ENCODE peak calls at places on chromosomes 6 and 20, in ten cellular contexts. U, G, L, A, E, X, D, B, K and J are unnamed samples.
A peak's percentile ranks its signal among the peaks of the same experiment; 100 is the strongest.

GRCh38 chr6:94498099-94498498 is 1078.7 kb upstream of the EPHA7 start:
- DNase-seq in U (no peak), G (no peak), L (no peak), X (no peak), D (no peak), B (no peak), E (no peak), K (no peak), A (no peak), J (no peak)

GRCh38 chr6:30618270-30618787 is 689 bp downstream of the MRPS18B start:
- DNase-seq in U (no peak), E (no peak), L (no peak), X (no peak), A (no peak), B (no peak), K (peak; percentile 35), D (no peak), G (peak; percentile 19), J (no peak)

GRCh38 chr6:17169701-17170100 is 67.9 kb downstream of the STMND1 start:
- DNase-seq in X (no peak), A (no peak), E (no peak), L (no peak), D (no peak), G (no peak), B (no peak), K (no peak), U (no peak), J (no peak)

GRCh38 chr6:125533710-125534397 is 215.6 kb upstream of the HEY2 start:
- DNase-seq in A (no peak), G (no peak), E (no peak), D (no peak), B (no peak), X (no peak), L (no peak), U (no peak), K (no peak), J (no peak)

GRCh38 chr6:31877651-31878161 is 1.1 kb downstream of the SLC44A4 start:
- DNase-seq in A (no peak), G (no peak), X (no peak), K (no peak), E (no peak), L (peak; percentile 76), U (no peak), B (no peak), D (peak; percentile 61), J (no peak)

GRCh38 chr6:98669371-98669770 is 165.0 kb upstream of the POU3F2 start:
- DNase-seq in D (no peak), X (no peak), A (no peak), G (no peak), K (no peak), L (no peak), B (no peak), E (no peak), U (no peak), J (no peak)

GRCh38 chr20:58233881-58234528 is 5.6 kb upstream of the ANKRD60 start:
- DNase-seq in B (no peak), K (peak; percentile 22), G (no peak), A (no peak), D (peak; percentile 37), E (peak; percentile 32), U (no peak), X (peak; percentile 58), L (no peak), J (no peak)

GRCh38 chr20:59010995-59011873 is 4.2 kb upstream of the CTSZ start:
- DNase-seq in A (no peak), K (no peak), B (no peak), E (no peak), U (no peak), G (no peak), D (peak; percentile 90), L (no peak), X (no peak), J (no peak)

GRCh38 chr6:52454556-52454955 is 34.4 kb downstream of the EFHC1 start:
- DNase-seq in E (no peak), A (no peak), B (no peak), D (peak; percentile 27), K (no peak), G (no peak), L (no peak), X (no peak), U (no peak), J (peak; percentile 23)

GRCh38 chr6:170050591-170051041 is 240.3 kb downstream of the DLL1 start:
- DNase-seq in X (no peak), L (no peak), D (no peak), U (no peak), K (no peak), E (no peak), B (peak; percentile 33), G (no peak), A (no peak), J (no peak)

GRCh38 chr6:69825904-69826303 is 29.1 kb upstream of the LMBRD1 start:
- DNase-seq in B (no peak), G (no peak), K (no peak), E (no peak), L (peak; percentile 41), D (no peak), X (no peak), A (no peak), U (no peak), J (no peak)

GRCh38 chr20:53609501-53610445 is 16.1 kb upstream of the ZNF217 start:
- DNase-seq in E (peak; percentile 84), L (peak; percentile 46), B (peak; percentile 71), U (no peak), G (peak; percentile 77), D (no peak), K (peak; percentile 77), X (peak; percentile 54), A (no peak), J (no peak)

GRCh38 chr6:111468329-111469012 is 14.5 kb downstream of the REV3L start:
- DNase-seq in U (no peak), X (no peak), B (no peak), G (no peak), D (no peak), L (no peak), A (no peak), E (no peak), K (no peak), J (no peak)

GRCh38 chr20:20549699-20550098 is 162.7 kb downstream of the RALGAPA2 start:
- DNase-seq in E (no peak), U (no peak), D (peak; percentile 29), L (no peak), G (no peak), A (no peak), B (no peak), X (no peak), K (no peak), J (peak; percentile 93)

GRCh38 chr6:47083586-47084047 is 41.5 kb upstream of the ADGRF1 start:
- DNase-seq in D (peak; percentile 53), X (no peak), B (peak; percentile 95), A (no peak), E (no peak), G (peak; percentile 14), K (no peak), U (no peak), L (peak; percentile 94), J (no peak)

GRCh38 chr6:168122521-168122920 is 43.5 kb upstream of the FRMD1 start:
- DNase-seq in G (no peak), A (no peak), E (no peak), L (no peak), D (no peak), U (no peak), B (no peak), X (no peak), K (no peak), J (no peak)

GRCh38 chr20:13684566-13685222 is 46.0 kb upstream of the TASP1 start:
- DNase-seq in B (no peak), K (peak; percentile 80), A (no peak), D (no peak), X (no peak), U (no peak), G (no peak), L (no peak), E (no peak), J (no peak)

GRCh38 chr20:51659491-51660050 is 108.6 kb downstream of the ATP9A start:
- DNase-seq in A (no peak), L (no peak), B (no peak), K (no peak), D (no peak), X (no peak), E (no peak), G (no peak), U (no peak), J (no peak)

GRCh38 chr6:1418471-1419191 is 29.3 kb downstream of the FOXF2 start:
- DNase-seq in G (no peak), K (no peak), E (no peak), D (no peak), A (no peak), B (no peak), U (no peak), X (no peak), L (no peak), J (no peak)

GRCh38 chr20:38211200-38212097 is 46.4 kb upstream of the TGM2 start:
- DNase-seq in K (no peak), G (no peak), E (no peak), L (no peak), U (no peak), A (no peak), D (no peak), B (no peak), X (no peak), J (no peak)

GRCh38 chr20:39850236-39850635 is 838.8 kb downstream of the MAFB start:
- DNase-seq in A (no peak), E (no peak), B (no peak), U (no peak), X (no peak), D (no peak), G (no peak), L (no peak), K (no peak), J (no peak)

GRCh38 chr6:132401120-132401940 is at the start of gene MOXD1:
- DNase-seq in K (peak; percentile 51), A (no peak), B (peak; percentile 52), D (peak; percentile 56), L (peak; percentile 33), E (no peak), U (no peak), G (no peak), X (no peak), J (no peak)

GRCh38 chr6:158353851-158354508 is 41.7 kb downstream of the TULP4 start:
- DNase-seq in K (no peak), B (no peak), L (no peak), A (no peak), X (no peak), E (no peak), D (no peak), U (no peak), G (no peak), J (no peak)

GRCh38 chr6:37779111-37779800 is 40.3 kb upstream of the ZFAND3 start:
- DNase-seq in K (no peak), L (no peak), X (no peak), E (no peak), U (no peak), D (no peak), A (no peak), B (no peak), G (no peak), J (no peak)

GRCh38 chr20:6966721-6967120 is 199.2 kb downstream of the BMP2 start:
- DNase-seq in B (no peak), X (no peak), L (no peak), U (no peak), D (no peak), E (no peak), G (no peak), A (no peak), K (no peak), J (no peak)

GRCh38 chr6:143301204-143301603 is 149.3 kb downstream of the ADAT2 start:
- DNase-seq in A (no peak), B (no peak), G (no peak), U (no peak), X (no peak), E (no peak), K (no peak), L (no peak), D (no peak), J (no peak)

GRCh38 chr6:167404385-167405049 is 79.6 kb downstream of the TTLL2 start:
- DNase-seq in D (no peak), G (no peak), U (no peak), L (no peak), X (no peak), B (no peak), K (no peak), E (no peak), A (no peak), J (no peak)

GRCh38 chr6:106511274-106512047 is 117.8 kb downstream of the RTN4IP1 start:
- DNase-seq in L (peak; percentile 47), K (peak; percentile 34), D (peak; percentile 64), U (no peak), A (no peak), G (peak; percentile 34), B (peak; percentile 40), E (no peak), X (peak; percentile 40), J (no peak)